ENCODE peak calls at places on chromosomes 1 and 21, in four cellular contexts. One of them, this sample, is unnamed.
A peak's percentile ranks its signal among the peaks of the same experiment; 100 is the strongest.

GRCh38 chr1:200896571-200897187 is 2.0 kb downstream of the INAVA start:
- DNase-seq in astrocyte of the cerebellum: no peak
- DNase-seq in endothelial cell: no peak
- DNase-seq in T follicular helper cell: no peak
- DNase-seq in this sample: no peak

GRCh38 chr1:23421752-23422312 is 2.7 kb downstream of the TCEA3 start:
- DNase-seq in astrocyte of the cerebellum: no peak
- DNase-seq in endothelial cell: no peak
- DNase-seq in T follicular helper cell: no peak
- DNase-seq in this sample: no peak

GRCh38 chr1:244447552-244447951 is 4.2 kb downstream of the ADSS2 start:
- DNase-seq in astrocyte of the cerebellum: no peak
- DNase-seq in endothelial cell: no peak
- DNase-seq in T follicular helper cell: no peak
- DNase-seq in this sample: no peak

GRCh38 chr1:39255212-39255611 is 50.7 kb downstream of the MACF1 start:
- DNase-seq in astrocyte of the cerebellum: no peak
- DNase-seq in endothelial cell: no peak
- DNase-seq in T follicular helper cell: no peak
- DNase-seq in this sample: no peak

GRCh38 chr1:158819461-158820443 is 11.4 kb upstream of the MNDA start:
- DNase-seq in astrocyte of the cerebellum: no peak
- DNase-seq in endothelial cell: no peak
- DNase-seq in T follicular helper cell: no peak
- DNase-seq in this sample: no peak

GRCh38 chr1:44801491-44802305 is 1.5 kb downstream of the PLK3 start:
- DNase-seq in astrocyte of the cerebellum: no peak
- DNase-seq in endothelial cell: no peak
- DNase-seq in T follicular helper cell: no peak
- DNase-seq in this sample: no peak

GRCh38 chr1:151166506-151166956 is 587 bp downstream of the SCNM1 start:
- DNase-seq in astrocyte of the cerebellum: no peak
- DNase-seq in endothelial cell: peak; percentile 23
- DNase-seq in T follicular helper cell: no peak
- DNase-seq in this sample: no peak

GRCh38 chr21:26157842-26158241 is 12.7 kb downstream of the APP start:
- DNase-seq in astrocyte of the cerebellum: no peak
- DNase-seq in endothelial cell: no peak
- DNase-seq in T follicular helper cell: no peak
- DNase-seq in this sample: no peak

GRCh38 chr21:26736449-26736848 is 108.8 kb downstream of the ADAMTS1 start:
- DNase-seq in astrocyte of the cerebellum: no peak
- DNase-seq in endothelial cell: no peak
- DNase-seq in T follicular helper cell: no peak
- DNase-seq in this sample: no peak

GRCh38 chr1:52670599-52670998 is 27.5 kb downstream of the COA7 start:
- DNase-seq in astrocyte of the cerebellum: no peak
- DNase-seq in endothelial cell: no peak
- DNase-seq in T follicular helper cell: no peak
- DNase-seq in this sample: no peak